ENCODE peak calls at places on chromosomes 5 and 9, in five cellular contexts. One of them, this sample, is unnamed.

GRCh38 chr5:13580058-13580457 is 364.4 kb downstream of the DNAH5 start:
- DNase-seq in DMS53: no peak
- DNase-seq in NCI-H748 treated with DMSO at 0.1 percent for 48 hours: no peak
- DNase-seq in RCC 7860: no peak
- DNase-seq in activated T-helper 1 cell treated with Interleukin-2 at 50 U/mL for 16 hours: no peak
- DNase-seq in this sample: no peak

GRCh38 chr5:14057289-14057688 is 85.9 kb upstream of the TRIO start:
- DNase-seq in RCC 7860: no peak
- DNase-seq in NCI-H748 treated with DMSO at 0.1 percent for 48 hours: no peak
- DNase-seq in DMS53: no peak
- DNase-seq in activated T-helper 1 cell treated with Interleukin-2 at 50 U/mL for 16 hours: no peak
- DNase-seq in this sample: no peak

GRCh38 chr5:109656829-109657228 is 32.9 kb upstream of the MAN2A1 start:
- DNase-seq in DMS53: no peak
- DNase-seq in RCC 7860: peak
- DNase-seq in NCI-H748 treated with DMSO at 0.1 percent for 48 hours: no peak
- DNase-seq in activated T-helper 1 cell treated with Interleukin-2 at 50 U/mL for 16 hours: peak
- DNase-seq in this sample: no peak

GRCh38 chr9:24464321-24464951 is 81.3 kb downstream of the IZUMO3 start:
- DNase-seq in activated T-helper 1 cell treated with Interleukin-2 at 50 U/mL for 16 hours: no peak
- DNase-seq in RCC 7860: peak
- DNase-seq in NCI-H748 treated with DMSO at 0.1 percent for 48 hours: no peak
- DNase-seq in DMS53: peak
- DNase-seq in this sample: no peak

GRCh38 chr5:120901199-120901598 is 437.1 kb downstream of the PRR16 start:
- DNase-seq in DMS53: peak
- DNase-seq in NCI-H748 treated with DMSO at 0.1 percent for 48 hours: no peak
- DNase-seq in RCC 7860: no peak
- DNase-seq in activated T-helper 1 cell treated with Interleukin-2 at 50 U/mL for 16 hours: no peak
- DNase-seq in this sample: no peak

GRCh38 chr9:113785334-113785733 is 90.8 kb upstream of the ZNF618 start:
- DNase-seq in RCC 7860: no peak
- DNase-seq in activated T-helper 1 cell treated with Interleukin-2 at 50 U/mL for 16 hours: no peak
- DNase-seq in DMS53: no peak
- DNase-seq in NCI-H748 treated with DMSO at 0.1 percent for 48 hours: no peak
- DNase-seq in this sample: no peak

GRCh38 chr9:104009853-104010252 is 84.3 kb upstream of the SMC2 start:
- DNase-seq in activated T-helper 1 cell treated with Interleukin-2 at 50 U/mL for 16 hours: no peak
- DNase-seq in RCC 7860: no peak
- DNase-seq in NCI-H748 treated with DMSO at 0.1 percent for 48 hours: no peak
- DNase-seq in DMS53: peak
- DNase-seq in this sample: no peak

GRCh38 chr9:112541690-112542089 is 55.1 kb downstream of the KIAA1958 start:
- DNase-seq in NCI-H748 treated with DMSO at 0.1 percent for 48 hours: no peak
- DNase-seq in activated T-helper 1 cell treated with Interleukin-2 at 50 U/mL for 16 hours: no peak
- DNase-seq in RCC 7860: no peak
- DNase-seq in DMS53: no peak
- DNase-seq in this sample: no peak

GRCh38 chr9:92032891-92033290 is 82.3 kb downstream of the SPTLC1 start:
- DNase-seq in NCI-H748 treated with DMSO at 0.1 percent for 48 hours: no peak
- DNase-seq in RCC 7860: no peak
- DNase-seq in DMS53: no peak
- DNase-seq in activated T-helper 1 cell treated with Interleukin-2 at 50 U/mL for 16 hours: no peak
- DNase-seq in this sample: no peak

GRCh38 chr5:122295138-122295537 is 16.9 kb upstream of the SNCAIP start:
- DNase-seq in RCC 7860: peak
- DNase-seq in DMS53: peak
- DNase-seq in activated T-helper 1 cell treated with Interleukin-2 at 50 U/mL for 16 hours: no peak
- DNase-seq in NCI-H748 treated with DMSO at 0.1 percent for 48 hours: peak
- DNase-seq in this sample: no peak

GRCh38 chr5:140351609-140352334 is 5.4 kb upstream of the HBEGF start:
- DNase-seq in activated T-helper 1 cell treated with Interleukin-2 at 50 U/mL for 16 hours: no peak
- DNase-seq in DMS53: peak
- DNase-seq in NCI-H748 treated with DMSO at 0.1 percent for 48 hours: peak
- DNase-seq in RCC 7860: peak
- DNase-seq in this sample: no peak

GRCh38 chr5:53076014-53076413 is 33.5 kb downstream of the MOCS2 start:
- DNase-seq in NCI-H748 treated with DMSO at 0.1 percent for 48 hours: no peak
- DNase-seq in activated T-helper 1 cell treated with Interleukin-2 at 50 U/mL for 16 hours: no peak
- DNase-seq in DMS53: no peak
- DNase-seq in RCC 7860: no peak
- DNase-seq in this sample: no peak

GRCh38 chr5:114319821-114320220 is 42.0 kb upstream of the KCNN2 start:
- DNase-seq in DMS53: peak
- DNase-seq in RCC 7860: no peak
- DNase-seq in activated T-helper 1 cell treated with Interleukin-2 at 50 U/mL for 16 hours: no peak
- DNase-seq in NCI-H748 treated with DMSO at 0.1 percent for 48 hours: no peak
- DNase-seq in this sample: no peak

GRCh38 chr9:137031904-137032639 is at the start of gene FUT7:
- DNase-seq in NCI-H748 treated with DMSO at 0.1 percent for 48 hours: no peak
- DNase-seq in RCC 7860: no peak
- DNase-seq in activated T-helper 1 cell treated with Interleukin-2 at 50 U/mL for 16 hours: no peak
- DNase-seq in DMS53: no peak
- DNase-seq in this sample: no peak

GRCh38 chr9:129520082-129520481 is 100.8 kb downstream of the C9orf50 start:
- DNase-seq in DMS53: no peak
- DNase-seq in NCI-H748 treated with DMSO at 0.1 percent for 48 hours: no peak
- DNase-seq in activated T-helper 1 cell treated with Interleukin-2 at 50 U/mL for 16 hours: no peak
- DNase-seq in RCC 7860: no peak
- DNase-seq in this sample: no peak

GRCh38 chr9:120559546-120559945 is 20.4 kb downstream of the CDK5RAP2 start:
- DNase-seq in activated T-helper 1 cell treated with Interleukin-2 at 50 U/mL for 16 hours: no peak
- DNase-seq in NCI-H748 treated with DMSO at 0.1 percent for 48 hours: no peak
- DNase-seq in RCC 7860: no peak
- DNase-seq in DMS53: no peak
- DNase-seq in this sample: no peak

This sample was measured in amygdala.